ENCODE peak calls at places on chromosomes 2 and 18, in seven cellular contexts. S is dorsolateral prefrontal cortex; Z is stimulated activated CD8-positive, alpha-beta memory T cell treated with anti-CD3 and anti-CD28 coated beads, Interleukin-12 subunit alpha, Interleukin-12 subunit beta, amount 100 ng/mL, for 4 hours; D is Caki2; X is astrocyte of the spinal cord; L is activated CD4-positive, CD25-positive, alpha-beta regulatory T cell treated with anti-CD3 and anti-CD28 coated beads, Interleukin-2, amount 50 U/mL, for 16 hours; G is CD8-positive, alpha-beta T cell. H is an unnamed sample.

GRCh38 chr18:70535041-70535440 is 246.2 kb downstream of the SOCS6 start:
- DNase-seq in D (no peak), G (no peak), L (no peak), X (no peak), S (no peak), Z (no peak), H (no peak)

GRCh38 chr2:31354837-31355236 is 59.7 kb downstream of the XDH start:
- DNase-seq in Z (no peak), S (no peak), X (peak; percentile 21), L (no peak), D (no peak), G (no peak), H (no peak)

GRCh38 chr2:190882831-190883582 is 2.4 kb downstream of the GLS start:
- DNase-seq in X (no peak), L (no peak), D (peak; percentile 62), S (no peak), Z (no peak), G (no peak), H (no peak)

GRCh38 chr2:20595439-20596192 is 55.3 kb downstream of the HS1BP3 start:
- DNase-seq in S (peak; percentile 19), Z (no peak), D (peak; percentile 92), X (peak; percentile 92), G (no peak), L (no peak), H (no peak)

GRCh38 chr18:36309436-36310391 is 12.2 kb downstream of the FHOD3 start:
- DNase-seq in S (no peak), X (peak; percentile 99), Z (no peak), G (no peak), L (no peak), D (peak; percentile 90), H (no peak)

GRCh38 chr2:10408649-10409579 is 39.2 kb downstream of the ODC1 start:
- DNase-seq in G (peak; percentile 81), D (peak; percentile 90), L (peak; percentile 62), Z (peak; percentile 55), S (peak; percentile 64), X (peak; percentile 69), H (peak; percentile 47)

GRCh38 chr2:240213226-240213475 is 72.7 kb upstream of the OTOS start:
- DNase-seq in D (no peak), Z (no peak), X (no peak), L (no peak), S (no peak), G (no peak), H (no peak)

GRCh38 chr2:143481231-143481613 is 352.0 kb downstream of the ARHGAP15 start:
- DNase-seq in X (no peak), Z (no peak), D (no peak), L (no peak), S (no peak), G (no peak), H (no peak)

GRCh38 chr2:68316091-68316490 is 3.7 kb downstream of the CNRIP1 start:
- DNase-seq in G (no peak), Z (no peak), D (no peak), L (no peak), X (no peak), S (no peak), H (no peak)

GRCh38 chr2:7020468-7020867 is 103.3 kb downstream of the RNF144A start:
- DNase-seq in X (no peak), Z (no peak), L (no peak), S (no peak), G (no peak), D (no peak), H (no peak)

GRCh38 chr2:175742367-175742766 is 259.7 kb downstream of the LNPK start:
- DNase-seq in L (no peak), S (no peak), Z (no peak), G (no peak), D (no peak), X (peak; percentile 84), H (no peak)

GRCh38 chr18:4207383-4207782 is 247.7 kb downstream of the DLGAP1 start:
- DNase-seq in Z (no peak), G (no peak), L (no peak), S (no peak), X (no peak), D (no peak), H (no peak)

GRCh38 chr2:230144348-230144747 is 75.4 kb downstream of the SP110 start:
- DNase-seq in X (no peak), G (no peak), S (no peak), L (no peak), D (no peak), Z (no peak), H (no peak)

GRCh38 chr2:27990030-27990590 is 99.6 kb downstream of the BABAM2 start:
- DNase-seq in Z (no peak), X (peak; percentile 36), S (no peak), D (peak; percentile 37), G (no peak), L (no peak), H (no peak)

GRCh38 chr2:98522854-98523253 is 78.2 kb downstream of the INPP4A start:
- DNase-seq in X (no peak), G (no peak), D (no peak), S (no peak), L (no peak), Z (no peak), H (no peak)

GRCh38 chr18:32469691-32470131 is 971 bp downstream of the GAREM1 start:
- DNase-seq in S (no peak), D (no peak), L (no peak), G (no peak), X (peak; percentile 38), Z (no peak), H (no peak)

GRCh38 chr2:28952806-28953190 is 28.3 kb upstream of the TOGARAM2 start:
- DNase-seq in X (no peak), D (no peak), Z (no peak), L (no peak), G (no peak), S (no peak), H (no peak)